ENCODE peak calls at places on chromosomes 6 and 20, in seven cellular contexts. One of them, this sample, is unnamed.

GRCh38 chr6:118283759-118284158 is 264.3 kb upstream of the PLN start:
- DNase-seq in right cardiac atrium: peak
- DNase-seq in uterus: peak
- DNase-seq in cardiac fibroblast: peak
- DNase-seq in cardiac muscle cell: peak
- DNase-seq in tibial nerve: no peak
- DNase-seq in foreskin fibroblast: peak
- DNase-seq in this sample: no peak

GRCh38 chr6:169041078-169041477 is 212.6 kb downstream of the THBS2 start:
- DNase-seq in foreskin fibroblast: no peak
- DNase-seq in uterus: no peak
- DNase-seq in cardiac fibroblast: no peak
- DNase-seq in cardiac muscle cell: no peak
- DNase-seq in right cardiac atrium: no peak
- DNase-seq in tibial nerve: no peak
- DNase-seq in this sample: no peak

GRCh38 chr6:72861935-72862432 is 240.1 kb downstream of the KCNQ5 start:
- DNase-seq in uterus: no peak
- DNase-seq in tibial nerve: no peak
- DNase-seq in foreskin fibroblast: peak
- DNase-seq in cardiac fibroblast: peak
- DNase-seq in right cardiac atrium: peak
- DNase-seq in cardiac muscle cell: peak
- DNase-seq in this sample: peak

GRCh38 chr6:92723390-92723931 is 695.9 kb downstream of the EPHA7 start:
- DNase-seq in cardiac fibroblast: no peak
- DNase-seq in right cardiac atrium: peak
- DNase-seq in foreskin fibroblast: no peak
- DNase-seq in uterus: no peak
- DNase-seq in cardiac muscle cell: peak
- DNase-seq in tibial nerve: no peak
- DNase-seq in this sample: no peak

GRCh38 chr20:36305602-36306556 is at the start of gene DLGAP4:
- DNase-seq in tibial nerve: no peak
- DNase-seq in cardiac fibroblast: no peak
- DNase-seq in uterus: no peak
- DNase-seq in cardiac muscle cell: no peak
- DNase-seq in right cardiac atrium: no peak
- DNase-seq in foreskin fibroblast: no peak
- DNase-seq in this sample: no peak

GRCh38 chr20:18011951-18012645 is 43.3 kb downstream of the MGME1 start:
- DNase-seq in foreskin fibroblast: no peak
- DNase-seq in cardiac muscle cell: no peak
- DNase-seq in right cardiac atrium: no peak
- DNase-seq in tibial nerve: no peak
- DNase-seq in cardiac fibroblast: no peak
- DNase-seq in uterus: no peak
- DNase-seq in this sample: no peak

GRCh38 chr6:134307870-134308269 is 10.0 kb downstream of the SGK1 start:
- DNase-seq in cardiac muscle cell: no peak
- DNase-seq in right cardiac atrium: no peak
- DNase-seq in foreskin fibroblast: no peak
- DNase-seq in uterus: no peak
- DNase-seq in tibial nerve: no peak
- DNase-seq in cardiac fibroblast: peak
- DNase-seq in this sample: no peak

GRCh38 chr20:17849901-17850673 is 118.5 kb downstream of the SNX5 start:
- DNase-seq in uterus: peak
- DNase-seq in foreskin fibroblast: peak
- DNase-seq in tibial nerve: peak
- DNase-seq in cardiac muscle cell: peak
- DNase-seq in right cardiac atrium: peak
- DNase-seq in cardiac fibroblast: peak
- DNase-seq in this sample: peak

GRCh38 chr6:35258858-35259193 is 709 bp upstream of the ZNF76 start:
- DNase-seq in uterus: no peak
- DNase-seq in foreskin fibroblast: peak
- DNase-seq in right cardiac atrium: no peak
- DNase-seq in tibial nerve: no peak
- DNase-seq in cardiac fibroblast: no peak
- DNase-seq in cardiac muscle cell: peak
- DNase-seq in this sample: no peak

GRCh38 chr6:79604583-79605037 is 26.5 kb upstream of the SH3BGRL2 start:
- DNase-seq in tibial nerve: no peak
- DNase-seq in cardiac muscle cell: peak
- DNase-seq in cardiac fibroblast: peak
- DNase-seq in right cardiac atrium: no peak
- DNase-seq in uterus: no peak
- DNase-seq in foreskin fibroblast: peak
- DNase-seq in this sample: no peak

GRCh38 chr6:117280922-117281321 is 15.6 kb downstream of the VGLL2 start:
- DNase-seq in foreskin fibroblast: no peak
- DNase-seq in cardiac muscle cell: no peak
- DNase-seq in right cardiac atrium: no peak
- DNase-seq in cardiac fibroblast: no peak
- DNase-seq in tibial nerve: no peak
- DNase-seq in uterus: no peak
- DNase-seq in this sample: no peak

GRCh38 chr20:5608448-5609161 is 141.6 kb upstream of the SHLD1 start:
- DNase-seq in foreskin fibroblast: peak
- DNase-seq in tibial nerve: no peak
- DNase-seq in right cardiac atrium: no peak
- DNase-seq in cardiac muscle cell: peak
- DNase-seq in cardiac fibroblast: peak
- DNase-seq in uterus: no peak
- DNase-seq in this sample: no peak

GRCh38 chr6:19713984-19714383 is 123.2 kb upstream of the ID4 start:
- DNase-seq in tibial nerve: no peak
- DNase-seq in foreskin fibroblast: no peak
- DNase-seq in right cardiac atrium: no peak
- DNase-seq in cardiac muscle cell: no peak
- DNase-seq in cardiac fibroblast: no peak
- DNase-seq in uterus: no peak
- DNase-seq in this sample: no peak

GRCh38 chr20:57654363-57654997 is 34.3 kb upstream of the ZBP1 start:
- DNase-seq in foreskin fibroblast: peak
- DNase-seq in cardiac muscle cell: peak
- DNase-seq in uterus: peak
- DNase-seq in cardiac fibroblast: peak
- DNase-seq in tibial nerve: no peak
- DNase-seq in right cardiac atrium: no peak
- DNase-seq in this sample: no peak

GRCh38 chr6:20379231-20379630 is 22.4 kb upstream of the E2F3 start:
- DNase-seq in tibial nerve: no peak
- DNase-seq in foreskin fibroblast: peak
- DNase-seq in cardiac fibroblast: no peak
- DNase-seq in right cardiac atrium: no peak
- DNase-seq in cardiac muscle cell: no peak
- DNase-seq in uterus: no peak
- DNase-seq in this sample: no peak

GRCh38 chr6:150720774-150721233 is 121.1 kb downstream of the PLEKHG1 start:
- DNase-seq in right cardiac atrium: no peak
- DNase-seq in uterus: no peak
- DNase-seq in cardiac fibroblast: peak
- DNase-seq in cardiac muscle cell: peak
- DNase-seq in tibial nerve: no peak
- DNase-seq in foreskin fibroblast: no peak
- DNase-seq in this sample: no peak

GRCh38 chr6:109458774-109459531 is 3.4 kb upstream of the MICAL1 start:
- DNase-seq in cardiac muscle cell: no peak
- DNase-seq in cardiac fibroblast: no peak
- DNase-seq in right cardiac atrium: no peak
- DNase-seq in foreskin fibroblast: peak
- DNase-seq in uterus: no peak
- DNase-seq in tibial nerve: no peak
- DNase-seq in this sample: no peak

GRCh38 chr6:21164768-21165326 is 428.7 kb upstream of the SOX4 start:
- DNase-seq in foreskin fibroblast: peak
- DNase-seq in cardiac fibroblast: no peak
- DNase-seq in cardiac muscle cell: no peak
- DNase-seq in right cardiac atrium: no peak
- DNase-seq in uterus: no peak
- DNase-seq in tibial nerve: no peak
- DNase-seq in this sample: no peak

GRCh38 chr20:2750343-2751251 is 49.8 kb downstream of the CPXM1 start:
- DNase-seq in tibial nerve: no peak
- DNase-seq in cardiac fibroblast: peak
- DNase-seq in cardiac muscle cell: peak
- DNase-seq in foreskin fibroblast: peak
- DNase-seq in uterus: peak
- DNase-seq in right cardiac atrium: peak
- DNase-seq in this sample: no peak

GRCh38 chr6:38773338-38773737 is 58.2 kb downstream of the DNAH8 start:
- DNase-seq in tibial nerve: no peak
- DNase-seq in right cardiac atrium: no peak
- DNase-seq in foreskin fibroblast: no peak
- DNase-seq in cardiac fibroblast: peak
- DNase-seq in cardiac muscle cell: peak
- DNase-seq in uterus: no peak
- DNase-seq in this sample: no peak

GRCh38 chr6:37097335-37097734 is 72.6 kb upstream of the PIM1 start:
- DNase-seq in right cardiac atrium: no peak
- DNase-seq in foreskin fibroblast: no peak
- DNase-seq in cardiac fibroblast: no peak
- DNase-seq in cardiac muscle cell: no peak
- DNase-seq in uterus: no peak
- DNase-seq in tibial nerve: no peak
- DNase-seq in this sample: no peak
- H3K4me3 ChIP-seq in right cardiac atrium: no peak
- H3K4me3 ChIP-seq in foreskin fibroblast: no peak
- H3K4me3 ChIP-seq in cardiac fibroblast: no peak
- H3K4me3 ChIP-seq in cardiac muscle cell: no peak
- H3K4me3 ChIP-seq in uterus: no peak
- H3K4me3 ChIP-seq in tibial nerve: no peak
- H3K4me3 ChIP-seq in this sample: no peak

GRCh38 chr6:144036064-144036873 is 28.2 kb upstream of the PLAGL1 start:
- DNase-seq in foreskin fibroblast: peak
- DNase-seq in cardiac muscle cell: peak
- DNase-seq in cardiac fibroblast: peak
- DNase-seq in uterus: no peak
- DNase-seq in right cardiac atrium: peak
- DNase-seq in tibial nerve: no peak
- DNase-seq in this sample: peak
- H3K4me3 ChIP-seq in foreskin fibroblast: peak
- H3K4me3 ChIP-seq in cardiac muscle cell: no peak
- H3K4me3 ChIP-seq in cardiac fibroblast: no peak
- H3K4me3 ChIP-seq in uterus: peak
- H3K4me3 ChIP-seq in right cardiac atrium: peak
- H3K4me3 ChIP-seq in tibial nerve: peak
- H3K4me3 ChIP-seq in this sample: peak

DNA sequence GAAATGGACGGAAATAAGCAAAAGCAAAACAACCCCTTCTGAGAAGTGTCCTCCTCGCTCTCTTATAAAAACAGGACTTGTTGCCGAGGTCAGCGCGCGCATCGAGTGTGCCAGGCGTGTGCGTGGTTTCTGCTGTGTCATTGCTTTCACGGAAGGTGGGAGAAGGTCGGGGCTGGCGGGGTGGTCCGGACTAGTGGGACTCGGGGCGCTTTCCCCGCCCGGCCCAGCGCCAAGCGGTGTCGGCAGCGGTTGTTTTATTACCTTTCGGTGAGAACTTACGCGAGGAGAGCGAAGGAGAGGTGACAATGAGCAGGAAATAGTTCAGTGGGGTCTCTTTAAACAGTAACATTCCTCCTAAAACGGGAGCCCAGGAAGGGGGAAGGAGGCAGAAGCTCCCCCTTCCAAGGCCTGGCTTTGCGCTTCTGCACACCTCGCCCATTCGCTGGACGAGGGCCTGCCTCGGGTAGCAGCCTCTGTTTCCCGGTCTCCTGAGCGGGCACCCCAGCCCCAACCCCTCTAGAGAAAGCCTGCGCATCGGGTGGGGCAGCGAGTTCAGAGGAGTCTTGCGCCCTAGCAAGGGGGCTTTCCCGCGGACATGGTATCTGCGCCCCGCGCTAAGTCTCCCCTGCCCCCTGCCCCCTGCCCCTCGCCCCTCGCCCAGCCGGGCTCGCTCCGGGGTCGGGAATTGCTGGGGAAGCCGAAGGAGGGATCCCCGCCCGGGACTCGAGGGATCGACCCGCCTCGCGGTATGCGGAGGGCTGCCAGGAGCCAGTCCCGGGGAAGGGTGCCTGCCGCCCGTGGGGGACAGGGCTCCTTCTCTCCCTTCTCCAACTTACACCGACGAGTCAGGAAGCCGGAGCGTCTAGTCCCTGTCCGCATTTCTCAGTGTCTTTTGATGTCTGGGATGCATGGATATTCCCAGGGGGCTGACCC is 1.2 kb upstream of the TBXT start:
- DNase-seq in uterus: no peak
- DNase-seq in cardiac fibroblast: peak
- DNase-seq in foreskin fibroblast: no peak
- DNase-seq in tibial nerve: no peak
- DNase-seq in cardiac muscle cell: no peak
- DNase-seq in right cardiac atrium: no peak
- DNase-seq in this sample: no peak
- H3K4me3 ChIP-seq in uterus: peak
- H3K4me3 ChIP-seq in cardiac fibroblast: no peak
- H3K4me3 ChIP-seq in foreskin fibroblast: no peak
- H3K4me3 ChIP-seq in tibial nerve: peak
- H3K4me3 ChIP-seq in cardiac muscle cell: peak
- H3K4me3 ChIP-seq in right cardiac atrium: peak
- H3K4me3 ChIP-seq in this sample: no peak

GRCh38 chr6:152130441-152130840 is 323.0 kb downstream of the ESR1 start:
- DNase-seq in foreskin fibroblast: peak
- DNase-seq in cardiac fibroblast: peak
- DNase-seq in cardiac muscle cell: no peak
- DNase-seq in uterus: no peak
- DNase-seq in tibial nerve: no peak
- DNase-seq in right cardiac atrium: no peak
- DNase-seq in this sample: no peak
- H3K4me3 ChIP-seq in foreskin fibroblast: no peak
- H3K4me3 ChIP-seq in cardiac fibroblast: no peak
- H3K4me3 ChIP-seq in cardiac muscle cell: no peak
- H3K4me3 ChIP-seq in uterus: no peak
- H3K4me3 ChIP-seq in tibial nerve: no peak
- H3K4me3 ChIP-seq in right cardiac atrium: no peak
- H3K4me3 ChIP-seq in this sample: no peak

This sample was measured in AG09309.